ENCODE peak calls at places on chromosomes 2 and 18, in six cellular contexts. A, P, D, L, M and Y are unnamed samples.

GRCh38 chr2:63665806-63666205 is 77.0 kb downstream of the MDH1 start:
- DNase-seq in M (no peak), D (no peak), A (peak), P (no peak), L (no peak), Y (peak)

GRCh38 chr2:73870084-73870483 is 22.7 kb upstream of the ACTG2 start:
- DNase-seq in P (no peak), L (peak), D (no peak), M (no peak), A (peak), Y (peak)

GRCh38 chr2:8729939-8730338 is 48.1 kb downstream of the ID2 start:
- DNase-seq in D (no peak), A (peak), P (peak), L (no peak), M (no peak), Y (no peak)

GRCh38 chr18:26549103-26549485 is 741 bp upstream of the KCTD1 start:
- DNase-seq in D (peak), L (peak), P (peak), A (peak), M (no peak), Y (peak)

GRCh38 chr2:47095302-47096020 is 59.6 kb downstream of the STPG4 start:
- DNase-seq in L (no peak), P (no peak), D (no peak), A (no peak), M (no peak), Y (no peak)

GRCh38 chr2:240869109-240869955 is 708 bp downstream of the AGXT start:
- DNase-seq in A (no peak), L (no peak), P (no peak), M (no peak), D (peak), Y (no peak)

GRCh38 chr2:189487283-189488280 is 46.3 kb downstream of the WDR75 start:
- DNase-seq in D (no peak), M (no peak), P (no peak), L (no peak), A (no peak), Y (peak)

GRCh38 chr2:144679942-144680341 is 160.0 kb upstream of the ZEB2 start:
- DNase-seq in M (no peak), A (no peak), L (no peak), D (no peak), P (no peak), Y (no peak)

GRCh38 chr2:203975912-203976311 is 39.3 kb downstream of the ICOS start:
- DNase-seq in A (no peak), L (peak), M (no peak), P (no peak), D (no peak), Y (no peak)

GRCh38 chr2:171227066-171227782 is 66.5 kb upstream of the TLK1 start:
- DNase-seq in A (peak), L (peak), P (no peak), D (no peak), M (no peak), Y (no peak)

GRCh38 chr2:101568969-101569368 is 94.1 kb upstream of the RFX8 start:
- DNase-seq in P (no peak), M (no peak), L (no peak), A (no peak), D (no peak), Y (no peak)

GRCh38 chr18:55522011-55522410 is 66.0 kb downstream of the TCF4 start:
- DNase-seq in L (peak), D (no peak), M (no peak), A (no peak), P (no peak), Y (peak)
- TF ChIP-seq CTCF in L (peak), D (no peak), M (no peak), A (peak), P (peak), Y (peak)

GRCh38 chr18:21393986-21394385 is 152.0 kb downstream of the GREB1L start:
- DNase-seq in L (no peak), A (no peak), M (no peak), P (no peak), D (no peak), Y (no peak)
- TF ChIP-seq CTCF in L (no peak), A (no peak), M (no peak), P (no peak), D (no peak), Y (no peak)

GRCh38 chr2:135916232-135916631 is 40.0 kb upstream of the MCM6 start:
- DNase-seq in L (peak), P (no peak), A (peak), D (no peak), M (no peak), Y (peak)
- TF ChIP-seq CTCF in L (peak), P (peak), A (peak), D (peak), M (peak), Y (peak)

DNA sequence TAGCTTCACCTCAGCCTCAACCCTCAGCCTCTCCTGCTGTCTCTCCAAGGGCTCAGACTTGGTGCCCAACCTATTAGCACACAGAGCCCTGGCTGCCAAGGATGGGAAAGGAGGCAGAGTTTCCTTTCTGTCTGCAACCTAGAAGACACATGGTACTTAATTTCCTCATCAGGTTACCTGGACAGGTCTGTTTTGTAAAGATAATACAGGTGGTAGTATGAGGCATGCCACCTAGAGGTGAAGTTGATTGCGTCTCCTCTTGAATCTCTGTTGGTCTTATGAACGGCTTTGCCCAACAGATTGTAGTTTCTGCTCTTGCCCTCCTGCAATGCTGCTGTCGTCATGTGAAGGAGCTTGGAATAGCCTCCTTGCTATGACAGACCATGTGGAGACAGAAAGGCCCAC is 44.5 kb upstream of the RMND5A start:
- DNase-seq in D (no peak), A (no peak), P (no peak), M (peak), L (peak), Y (no peak)
- TF ChIP-seq CTCF in D (peak), A (no peak), P (peak), M (peak), L (peak), Y (no peak)

GRCh38 chr2:41283079-41283765 is 764.6 kb upstream of the PKDCC start:
- DNase-seq in D (no peak), P (no peak), M (no peak), A (peak), L (no peak), Y (no peak)
- TF ChIP-seq CTCF in D (no peak), P (no peak), M (no peak), A (no peak), L (no peak), Y (no peak)

GRCh38 chr2:23326322-23326721 is 58.7 kb upstream of the KLHL29 start:
- DNase-seq in P (no peak), A (no peak), M (no peak), D (no peak), L (no peak), Y (no peak)

GRCh38 chr2:23330214-23330613 is 54.8 kb upstream of the KLHL29 start:
- DNase-seq in P (no peak), L (peak), A (no peak), D (no peak), M (no peak), Y (peak)

GRCh38 chr2:23324281-23324680 is 60.7 kb upstream of the KLHL29 start:
- DNase-seq in D (no peak), P (no peak), M (no peak), A (no peak), L (no peak), Y (no peak)

GRCh38 chr2:23322813-23323212 is 62.2 kb upstream of the KLHL29 start:
- DNase-seq in P (no peak), M (no peak), A (no peak), L (no peak), D (no peak), Y (no peak)

DNA sequence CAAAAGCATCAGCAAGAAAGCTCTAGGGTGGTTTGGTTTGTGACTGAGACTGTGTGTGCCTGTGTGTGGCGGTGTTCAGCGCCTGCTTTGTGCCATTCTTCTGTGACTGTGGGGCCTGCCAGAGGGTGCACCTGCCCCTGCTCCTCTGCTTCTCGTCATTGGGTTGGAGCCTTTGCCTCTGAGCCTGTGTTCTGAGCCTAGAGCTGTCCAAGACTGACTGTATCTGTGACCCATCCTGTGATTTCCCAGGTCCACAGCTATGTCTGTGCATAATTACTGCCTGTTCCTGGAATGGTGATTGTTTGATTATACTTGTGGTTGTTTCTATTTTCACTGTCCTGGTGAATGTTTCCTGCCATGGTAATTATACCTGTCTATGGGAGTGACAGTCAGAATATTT is 57.1 kb upstream of the KLHL29 start:
- DNase-seq in L (no peak), D (no peak), P (no peak), A (no peak), M (no peak), Y (no peak)
- TF ChIP-seq CTCF in L (no peak), D (no peak), P (no peak), A (no peak), M (no peak), Y (no peak)